ENCODE peak calls at places on chromosomes 5 and 9, in six cellular contexts. S is GM12865, F is bronchial epithelial cell, L is SK-N-SH, G is thoracic aorta, X is epithelial cell of esophagus. A is an unnamed sample.

GRCh38 chr9:103789686-103790085 is 304.4 kb upstream of the SMC2 start:
- DNase-seq in L (no peak), X (peak; percentile 51), F (peak; percentile 50), G (no peak), S (peak; percentile 41), A (no peak)

GRCh38 chr5:11792621-11793020 is 111.6 kb downstream of the CTNND2 start:
- DNase-seq in F (no peak), X (no peak), L (no peak), G (no peak), S (no peak), A (no peak)

GRCh38 chr5:54404568-54404967 is 50.9 kb upstream of the HSPB3 start:
- DNase-seq in L (no peak), F (peak; percentile 93), S (no peak), X (peak; percentile 88), G (no peak), A (no peak)

GRCh38 chr5:36664762-36665161 is 58.4 kb downstream of the SLC1A3 start:
- DNase-seq in S (no peak), F (peak; percentile 66), X (peak; percentile 67), L (no peak), G (no peak), A (no peak)

GRCh38 chr9:137454145-137454505 is 5.0 kb downstream of the NSMF start:
- DNase-seq in F (no peak), G (no peak), S (peak; percentile 63), X (peak; percentile 47), L (peak; percentile 79), A (no peak)

GRCh38 chr5:180135128-180135955 is 63.8 kb upstream of the RNF130 start:
- DNase-seq in G (no peak), F (peak; percentile 86), X (peak; percentile 81), S (no peak), L (no peak), A (peak; percentile 10)

GRCh38 chr9:16100596-16101091 is 547.8 kb downstream of the CCDC171 start:
- DNase-seq in F (no peak), X (no peak), L (no peak), G (no peak), S (no peak), A (no peak)

GRCh38 chr5:107378218-107378899 is 292.4 kb downstream of the EFNA5 start:
- DNase-seq in X (no peak), F (no peak), G (no peak), L (no peak), S (no peak), A (no peak)

GRCh38 chr9:94553029-94553938 is 1.6 kb upstream of the PCAT7 start:
- DNase-seq in L (no peak), S (no peak), G (no peak), X (no peak), F (no peak), A (no peak)

GRCh38 chr5:139982975-139983240 is 60.2 kb downstream of the NRG2 start:
- DNase-seq in S (no peak), X (no peak), G (no peak), L (no peak), F (no peak), A (no peak)

GRCh38 chr9:109274768-109275596 is 45.9 kb downstream of the EPB41L4B start:
- DNase-seq in F (no peak), G (no peak), S (no peak), L (no peak), X (no peak), A (no peak)

GRCh38 chr5:35598707-35599370 is 18.8 kb upstream of the SPEF2 start:
- DNase-seq in S (peak; percentile 12), X (peak; percentile 3), G (no peak), L (no peak), F (no peak), A (no peak)
- TF ChIP-seq CTCF in S (no peak), X (no peak), G (no peak), L (peak; percentile 7), F (no peak), A (no peak)

DNA sequence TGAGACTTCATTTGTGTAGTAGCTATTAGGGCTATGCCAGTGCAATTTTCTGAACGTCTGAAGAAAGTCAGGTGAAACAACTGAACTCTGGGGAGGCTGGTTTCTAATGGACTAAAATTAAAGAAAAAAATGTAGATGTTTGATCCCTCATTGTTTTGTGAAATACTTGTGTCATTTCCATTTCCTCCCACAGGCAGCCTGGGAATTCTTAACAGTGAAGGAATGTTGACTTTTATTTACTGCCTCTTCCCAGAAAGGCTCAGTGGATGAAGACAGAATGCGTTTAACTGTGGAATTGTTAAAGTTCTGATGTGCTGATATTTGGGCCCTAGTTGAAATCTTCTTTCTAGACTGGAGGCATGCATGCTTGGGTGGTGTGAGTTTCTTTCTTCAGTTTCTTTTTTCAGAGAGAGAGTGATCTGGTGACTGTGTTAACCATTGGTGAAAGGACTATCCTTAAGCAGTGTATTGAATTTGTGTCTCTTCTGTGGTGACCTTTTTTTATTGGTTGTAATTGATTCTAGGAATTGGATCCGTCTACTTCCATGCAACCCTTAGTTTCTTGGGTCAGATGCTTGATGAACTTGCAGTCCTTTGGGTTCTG is 15.5 kb downstream of the ACER2 start:
- DNase-seq in S (peak; percentile 21), L (no peak), F (no peak), G (no peak), X (no peak), A (no peak)
- TF ChIP-seq CTCF in S (no peak), L (no peak), F (no peak), G (no peak), X (no peak), A (no peak)

GRCh38 chr5:17888155-17888554 is 253.9 kb downstream of the TAF11L14 start:
- DNase-seq in S (no peak), L (no peak), G (no peak), X (no peak), F (no peak), A (no peak)

GRCh38 chr5:17880869-17881268 is 246.6 kb downstream of the TAF11L14 start:
- DNase-seq in G (no peak), L (no peak), S (no peak), X (no peak), F (no peak), A (no peak)

GRCh38 chr5:17879276-17879675 is 245.0 kb downstream of the TAF11L14 start:
- DNase-seq in G (no peak), S (no peak), F (no peak), X (no peak), L (no peak), A (no peak)

GRCh38 chr5:17878541-17878940 is 244.3 kb downstream of the TAF11L14 start:
- DNase-seq in S (no peak), L (no peak), F (no peak), X (no peak), G (no peak), A (no peak)

GRCh38 chr5:17882760-17883488 is 248.7 kb downstream of the TAF11L14 start:
- DNase-seq in F (peak; percentile 95), S (no peak), X (peak; percentile 94), G (no peak), L (no peak), A (no peak)
- TF ChIP-seq CTCF in F (peak; percentile 69), S (no peak), X (peak; percentile 63), G (no peak), L (no peak), A (no peak)

GRCh38 chr5:8993031-8993430 is 552.8 kb downstream of the SEMA5A start:
- DNase-seq in X (peak; percentile 47), L (no peak), S (peak; percentile 14), F (peak; percentile 43), G (no peak), A (no peak)
- TF ChIP-seq CTCF in X (peak; percentile 65), L (peak; percentile 59), S (peak; percentile 40), F (peak; percentile 56), G (peak; percentile 17), A (no peak)

GRCh38 chr5:173494446-173494845 is 122.0 kb downstream of the BOD1 start:
- DNase-seq in X (no peak), G (no peak), S (no peak), L (no peak), F (no peak), A (no peak)

GRCh38 chr5:173495225-173495904 is 121.1 kb downstream of the BOD1 start:
- DNase-seq in X (no peak), S (no peak), G (no peak), F (no peak), L (no peak), A (no peak)

GRCh38 chr5:173496883-173497255 is 119.6 kb downstream of the BOD1 start:
- DNase-seq in F (no peak), X (no peak), L (no peak), S (no peak), G (no peak), A (no peak)

GRCh38 chr5:173497685-173498084 is 118.8 kb downstream of the BOD1 start:
- DNase-seq in G (no peak), X (no peak), S (no peak), F (no peak), L (no peak), A (no peak)

GRCh38 chr5:173496129-173496882 is 120.1 kb downstream of the BOD1 start:
- DNase-seq in F (no peak), X (no peak), S (no peak), G (no peak), L (no peak), A (no peak)
- TF ChIP-seq CTCF in F (no peak), X (no peak), S (no peak), G (no peak), L (no peak), A (no peak)

DNA sequence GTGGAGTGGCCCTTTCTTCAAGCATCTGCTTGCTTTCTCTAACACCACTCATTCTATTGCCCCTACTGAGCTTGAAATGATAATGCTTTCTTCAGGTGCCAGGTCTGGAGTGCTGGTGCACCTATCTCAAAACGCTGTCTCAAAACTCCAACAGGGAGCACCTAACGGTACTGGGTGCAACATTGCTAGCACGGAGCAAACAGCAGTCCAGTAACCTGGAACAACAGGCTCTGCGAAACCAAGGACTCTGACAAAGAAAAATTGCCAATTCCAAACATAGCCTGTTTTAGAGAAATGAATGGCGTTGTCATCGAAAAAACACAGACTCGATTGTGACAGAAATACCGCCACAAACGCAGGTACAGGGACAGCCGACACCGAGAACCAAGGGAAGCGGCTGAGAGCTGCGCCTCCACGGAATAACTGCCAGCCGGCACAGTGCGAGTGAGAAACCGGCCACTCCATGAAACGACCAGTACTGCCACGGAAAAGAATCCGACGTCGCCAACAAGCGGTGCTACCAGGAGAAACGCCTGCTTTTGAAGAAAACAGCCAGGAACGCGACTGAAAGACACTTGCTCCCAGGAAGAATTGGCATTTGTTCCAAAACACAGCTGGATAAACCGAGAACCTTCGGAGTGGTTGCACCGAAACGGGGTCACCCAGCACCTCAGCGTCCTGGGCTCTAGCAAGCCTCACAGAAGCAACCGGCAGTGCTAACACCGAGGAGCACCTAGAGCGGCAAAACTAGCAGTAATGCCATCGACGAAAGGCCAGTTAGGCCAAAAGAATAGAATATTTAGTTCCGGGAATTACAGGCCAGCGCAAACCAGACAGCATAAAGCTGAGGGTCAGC is 3.0 kb downstream of the ANXA2R start:
- DNase-seq in S (no peak), F (no peak), L (no peak), X (peak; percentile 42), G (no peak), A (no peak)
- TF ChIP-seq CTCF in S (no peak), F (no peak), L (no peak), X (no peak), G (no peak), A (no peak)

DNA sequence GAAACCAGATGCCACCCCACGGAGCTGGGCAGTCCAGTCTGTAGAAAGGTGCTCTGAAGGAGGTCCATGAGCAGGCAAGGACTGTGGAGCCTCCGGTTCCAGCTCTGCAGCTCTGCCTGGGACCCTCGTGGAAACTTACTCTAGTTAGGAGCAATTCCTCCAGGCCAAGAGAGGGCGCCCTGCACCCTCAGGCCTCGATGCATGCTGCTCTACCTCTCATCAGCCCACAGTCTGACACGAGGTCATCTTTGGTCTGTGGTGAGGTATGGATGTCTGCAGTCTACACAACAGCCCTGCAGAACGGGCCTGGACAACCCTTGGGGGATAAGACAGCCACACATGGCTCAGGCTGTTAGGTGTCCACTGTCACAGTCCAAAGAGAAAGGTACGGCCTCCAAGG is 50.6 kb upstream of the UBTD2 start:
- DNase-seq in L (no peak), G (no peak), X (no peak), S (peak; percentile 31), F (no peak), A (no peak)
- TF ChIP-seq CTCF in L (no peak), G (no peak), X (no peak), S (no peak), F (no peak), A (no peak)